ENCODE peak calls at places on chromosomes 16 and 17, in nine cellular contexts. L, J, C, M, O, W, X, V and R are unnamed samples.

GRCh38 chr17:82890339-82890730 is 50.5 kb upstream of the ZNF750 start:
- DNase-seq in O (no peak), V (no peak), X (no peak), C (no peak), J (peak), M (no peak), W (peak), L (no peak), R (no peak)

GRCh38 chr17:43338886-43339516 is 59.8 kb upstream of the ARL4D start:
- DNase-seq in X (peak), J (peak), W (peak), L (no peak), V (no peak), M (peak), C (peak), O (no peak), R (no peak)

GRCh38 chr17:42684929-42685556 is 2.7 kb downstream of the CNTNAP1 start:
- DNase-seq in V (no peak), M (no peak), J (no peak), X (no peak), O (no peak), W (no peak), C (no peak), L (no peak), R (no peak)

GRCh38 chr16:66225696-66226095 is 140.8 kb upstream of the CDH5 start:
- DNase-seq in X (no peak), W (no peak), L (no peak), C (no peak), J (no peak), V (no peak), M (no peak), O (no peak), R (no peak)

GRCh38 chr17:19307521-19307920 is 55.0 kb downstream of the B9D1 start:
- DNase-seq in M (no peak), W (no peak), O (no peak), L (no peak), X (no peak), J (no peak), V (no peak), C (no peak), R (no peak)

GRCh38 chr16:12323007-12323699 is 346.6 kb downstream of the SNX29 start:
- DNase-seq in L (no peak), V (no peak), J (no peak), O (no peak), M (peak), W (peak), C (peak), X (peak), R (no peak)

GRCh38 chr17:62756198-62756597 is 51.9 kb downstream of the MARCHF10 start:
- DNase-seq in V (no peak), M (no peak), O (no peak), L (no peak), J (no peak), C (no peak), X (no peak), W (no peak), R (no peak)

GRCh38 chr17:42251115-42251514 is 25.1 kb downstream of the STAT5B start:
- DNase-seq in C (peak), M (no peak), O (no peak), W (peak), V (peak), L (no peak), X (peak), J (no peak), R (no peak)

GRCh38 chr17:62064791-62065563 is at the start of gene MED13:
- DNase-seq in M (peak), X (peak), L (peak), C (no peak), V (peak), J (peak), W (peak), O (peak), R (no peak)

GRCh38 chr17:68868708-68869107 is 86.5 kb downstream of the ABCA8 start:
- DNase-seq in J (no peak), O (no peak), C (no peak), M (no peak), V (no peak), W (peak), X (no peak), L (no peak), R (no peak)

GRCh38 chr17:77280304-77280910 is 139.6 kb downstream of the SEC14L1 start:
- DNase-seq in M (no peak), X (peak), J (no peak), W (peak), V (no peak), O (no peak), L (peak), C (no peak), R (no peak)

GRCh38 chr17:74163271-74163821 is 40.1 kb upstream of the RPL38 start:
- DNase-seq in C (peak), O (no peak), J (no peak), M (no peak), V (no peak), X (no peak), W (no peak), L (no peak), R (no peak)

GRCh38 chr17:52233176-52233575 is 74.7 kb upstream of the CA10 start:
- DNase-seq in O (no peak), J (no peak), V (no peak), C (no peak), X (no peak), L (no peak), M (no peak), W (no peak), R (no peak)